ENCODE peak calls at places on chromosomes 5 and 9, in six cellular contexts. D is bronchial epithelial cell; Y is dermis blood vessel endothelial cell; L is NAMALWA; M is hypothalamus; P is activated naive CD8-positive, alpha-beta T cell treated with anti-CD3 and anti-CD28 coated beads, Interleukin-2, amount 10 ng/mL, durations not matched to agents 7 days and 5 days. A is an unnamed sample.

GRCh38 chr5:1883120-1883924 is 597 bp upstream of the IRX4 start:
- DNase-seq in P (peak), L (no peak), M (no peak), Y (peak), D (no peak), A (peak)

GRCh38 chr9:85510830-85511504 is 230.8 kb downstream of the AGTPBP1 start:
- DNase-seq in L (no peak), P (no peak), Y (no peak), M (no peak), D (no peak), A (no peak)

GRCh38 chr9:37994639-37995347 is 74.2 kb downstream of the SHB start:
- DNase-seq in M (peak), L (peak), Y (peak), P (no peak), D (peak), A (peak)

GRCh38 chr5:34626036-34626435 is 30.1 kb upstream of the RAI14 start:
- DNase-seq in L (no peak), Y (peak), D (peak), P (no peak), M (no peak), A (peak)

GRCh38 chr5:173963867-173964429 is 25.0 kb upstream of the C5orf47 start:
- DNase-seq in D (peak), P (no peak), L (no peak), Y (no peak), M (peak), A (no peak)

GRCh38 chr5:151448038-151448985 is 909 bp downstream of the SLC36A1 start:
- DNase-seq in Y (peak), D (peak), L (peak), P (no peak), M (peak), A (no peak)

GRCh38 chr9:71202931-71203330 is 81.5 kb upstream of the TRPM3 start:
- DNase-seq in P (no peak), M (no peak), D (no peak), L (no peak), Y (no peak), A (no peak)

GRCh38 chr9:14348241-14349140 is 34.5 kb upstream of the NFIB start:
- DNase-seq in L (no peak), D (peak), P (no peak), Y (peak), M (peak), A (no peak)

GRCh38 chr9:124220551-124221451 is 36.9 kb upstream of the NEK6 start:
- DNase-seq in M (peak), P (no peak), Y (peak), L (no peak), D (peak), A (no peak)

GRCh38 chr5:1827410-1828397 is 26.5 kb downstream of the NDUFS6 start:
- DNase-seq in Y (no peak), P (no peak), D (no peak), L (no peak), M (no peak), A (no peak)

GRCh38 chr9:132894857-132895846 is 16.5 kb downstream of the SPACA9 start:
- DNase-seq in D (peak), Y (no peak), L (no peak), M (no peak), P (no peak), A (no peak)

GRCh38 chr9:117783828-117784227 is 79.6 kb downstream of the TLR4 start:
- DNase-seq in M (peak), L (peak), D (no peak), P (peak), Y (no peak), A (no peak)

GRCh38 chr9:97067490-97067889 is 28.5 kb upstream of the CTSV start:
- DNase-seq in L (no peak), D (no peak), Y (no peak), P (no peak), M (no peak), A (no peak)

GRCh38 chr5:2996248-2996647 is 244.8 kb upstream of the IRX2 start:
- DNase-seq in M (no peak), P (no peak), D (no peak), Y (no peak), L (no peak), A (no peak)